ENCODE peak calls at places on chromosomes 11 and 22, in eight cellular contexts. One of them, this sample, is unnamed.

GRCh38 chr11:117071344-117071787 is 26.9 kb downstream of the SIK3 start:
- DNase-seq in GM04503: no peak
- DNase-seq in stimulated activated CD4-positive, alpha-beta T cell treated with anti-CD3 and anti-CD28 coated beads, Interleukin-1b, Interleukin-23, amount 100 ng/mL, for 24 hours: no peak
- DNase-seq in iris pigment epithelial cell: peak
- DNase-seq in activated CD8-positive, alpha-beta memory T cell treated with anti-CD3 and anti-CD28 coated beads, Interleukin-2, amount 50 U/mL, for 4 hours: no peak
- DNase-seq in SW480: no peak
- DNase-seq in NCI-H524 treated with DMSO at 0.1 percent for 48 hours: no peak
- DNase-seq in Peyer's patch: no peak
- DNase-seq in this sample: no peak

GRCh38 chr11:1226981-1227550 is 4.2 kb downstream of the MUC5B start:
- DNase-seq in GM04503: no peak
- DNase-seq in stimulated activated CD4-positive, alpha-beta T cell treated with anti-CD3 and anti-CD28 coated beads, Interleukin-1b, Interleukin-23, amount 100 ng/mL, for 24 hours: no peak
- DNase-seq in iris pigment epithelial cell: peak
- DNase-seq in activated CD8-positive, alpha-beta memory T cell treated with anti-CD3 and anti-CD28 coated beads, Interleukin-2, amount 50 U/mL, for 4 hours: no peak
- DNase-seq in SW480: no peak
- DNase-seq in NCI-H524 treated with DMSO at 0.1 percent for 48 hours: no peak
- DNase-seq in Peyer's patch: no peak
- DNase-seq in this sample: no peak

GRCh38 chr22:38697055-38697980 is 3.4 kb downstream of the JOSD1 start:
- DNase-seq in GM04503: no peak
- DNase-seq in stimulated activated CD4-positive, alpha-beta T cell treated with anti-CD3 and anti-CD28 coated beads, Interleukin-1b, Interleukin-23, amount 100 ng/mL, for 24 hours: no peak
- DNase-seq in iris pigment epithelial cell: peak
- DNase-seq in activated CD8-positive, alpha-beta memory T cell treated with anti-CD3 and anti-CD28 coated beads, Interleukin-2, amount 50 U/mL, for 4 hours: no peak
- DNase-seq in SW480: no peak
- DNase-seq in NCI-H524 treated with DMSO at 0.1 percent for 48 hours: no peak
- DNase-seq in Peyer's patch: no peak
- DNase-seq in this sample: no peak

GRCh38 chr11:47181271-47181670 is 4.6 kb upstream of the ARFGAP2 start:
- DNase-seq in GM04503: no peak
- DNase-seq in stimulated activated CD4-positive, alpha-beta T cell treated with anti-CD3 and anti-CD28 coated beads, Interleukin-1b, Interleukin-23, amount 100 ng/mL, for 24 hours: no peak
- DNase-seq in iris pigment epithelial cell: no peak
- DNase-seq in activated CD8-positive, alpha-beta memory T cell treated with anti-CD3 and anti-CD28 coated beads, Interleukin-2, amount 50 U/mL, for 4 hours: no peak
- DNase-seq in SW480: no peak
- DNase-seq in NCI-H524 treated with DMSO at 0.1 percent for 48 hours: no peak
- DNase-seq in Peyer's patch: no peak
- DNase-seq in this sample: no peak

GRCh38 chr11:85137597-85137996 is 489.5 kb downstream of the DLG2 start:
- DNase-seq in GM04503: no peak
- DNase-seq in stimulated activated CD4-positive, alpha-beta T cell treated with anti-CD3 and anti-CD28 coated beads, Interleukin-1b, Interleukin-23, amount 100 ng/mL, for 24 hours: no peak
- DNase-seq in iris pigment epithelial cell: no peak
- DNase-seq in activated CD8-positive, alpha-beta memory T cell treated with anti-CD3 and anti-CD28 coated beads, Interleukin-2, amount 50 U/mL, for 4 hours: no peak
- DNase-seq in SW480: no peak
- DNase-seq in NCI-H524 treated with DMSO at 0.1 percent for 48 hours: no peak
- DNase-seq in Peyer's patch: no peak
- DNase-seq in this sample: no peak

GRCh38 chr22:36221799-36222751 is 17.3 kb downstream of the APOL2 start:
- DNase-seq in GM04503: no peak
- DNase-seq in stimulated activated CD4-positive, alpha-beta T cell treated with anti-CD3 and anti-CD28 coated beads, Interleukin-1b, Interleukin-23, amount 100 ng/mL, for 24 hours: peak
- DNase-seq in iris pigment epithelial cell: peak
- DNase-seq in activated CD8-positive, alpha-beta memory T cell treated with anti-CD3 and anti-CD28 coated beads, Interleukin-2, amount 50 U/mL, for 4 hours: peak
- DNase-seq in SW480: peak
- DNase-seq in NCI-H524 treated with DMSO at 0.1 percent for 48 hours: no peak
- DNase-seq in Peyer's patch: peak
- DNase-seq in this sample: no peak

GRCh38 chr11:46712874-46713576 is 6.0 kb upstream of the F2 start:
- DNase-seq in GM04503: no peak
- DNase-seq in stimulated activated CD4-positive, alpha-beta T cell treated with anti-CD3 and anti-CD28 coated beads, Interleukin-1b, Interleukin-23, amount 100 ng/mL, for 24 hours: no peak
- DNase-seq in iris pigment epithelial cell: no peak
- DNase-seq in activated CD8-positive, alpha-beta memory T cell treated with anti-CD3 and anti-CD28 coated beads, Interleukin-2, amount 50 U/mL, for 4 hours: no peak
- DNase-seq in SW480: no peak
- DNase-seq in NCI-H524 treated with DMSO at 0.1 percent for 48 hours: no peak
- DNase-seq in Peyer's patch: no peak
- DNase-seq in this sample: no peak

GRCh38 chr11:70071996-70072395 is 6.1 kb upstream of the ANO1 start:
- DNase-seq in GM04503: no peak
- DNase-seq in stimulated activated CD4-positive, alpha-beta T cell treated with anti-CD3 and anti-CD28 coated beads, Interleukin-1b, Interleukin-23, amount 100 ng/mL, for 24 hours: no peak
- DNase-seq in iris pigment epithelial cell: no peak
- DNase-seq in activated CD8-positive, alpha-beta memory T cell treated with anti-CD3 and anti-CD28 coated beads, Interleukin-2, amount 50 U/mL, for 4 hours: no peak
- DNase-seq in SW480: no peak
- DNase-seq in NCI-H524 treated with DMSO at 0.1 percent for 48 hours: no peak
- DNase-seq in Peyer's patch: no peak
- DNase-seq in this sample: no peak

GRCh38 chr11:63985812-63986155 is 454 bp upstream of the OTUB1 start:
- DNase-seq in GM04503: no peak
- DNase-seq in stimulated activated CD4-positive, alpha-beta T cell treated with anti-CD3 and anti-CD28 coated beads, Interleukin-1b, Interleukin-23, amount 100 ng/mL, for 24 hours: no peak
- DNase-seq in iris pigment epithelial cell: no peak
- DNase-seq in activated CD8-positive, alpha-beta memory T cell treated with anti-CD3 and anti-CD28 coated beads, Interleukin-2, amount 50 U/mL, for 4 hours: peak
- DNase-seq in SW480: no peak
- DNase-seq in NCI-H524 treated with DMSO at 0.1 percent for 48 hours: no peak
- DNase-seq in Peyer's patch: peak
- DNase-seq in this sample: no peak

GRCh38 chr11:19756675-19757475 is 44.2 kb downstream of the NAV2 start:
- DNase-seq in GM04503: peak
- DNase-seq in stimulated activated CD4-positive, alpha-beta T cell treated with anti-CD3 and anti-CD28 coated beads, Interleukin-1b, Interleukin-23, amount 100 ng/mL, for 24 hours: no peak
- DNase-seq in iris pigment epithelial cell: no peak
- DNase-seq in activated CD8-positive, alpha-beta memory T cell treated with anti-CD3 and anti-CD28 coated beads, Interleukin-2, amount 50 U/mL, for 4 hours: no peak
- DNase-seq in SW480: no peak
- DNase-seq in NCI-H524 treated with DMSO at 0.1 percent for 48 hours: no peak
- DNase-seq in Peyer's patch: no peak
- DNase-seq in this sample: no peak

GRCh38 chr11:100619484-100619883 is 67.6 kb upstream of the ARHGAP42 start:
- DNase-seq in GM04503: no peak
- DNase-seq in stimulated activated CD4-positive, alpha-beta T cell treated with anti-CD3 and anti-CD28 coated beads, Interleukin-1b, Interleukin-23, amount 100 ng/mL, for 24 hours: no peak
- DNase-seq in iris pigment epithelial cell: peak
- DNase-seq in activated CD8-positive, alpha-beta memory T cell treated with anti-CD3 and anti-CD28 coated beads, Interleukin-2, amount 50 U/mL, for 4 hours: no peak
- DNase-seq in SW480: no peak
- DNase-seq in NCI-H524 treated with DMSO at 0.1 percent for 48 hours: no peak
- DNase-seq in Peyer's patch: no peak
- DNase-seq in this sample: no peak

GRCh38 chr11:92296138-92296515 is 71.5 kb downstream of the FAT3 start:
- DNase-seq in GM04503: peak
- DNase-seq in stimulated activated CD4-positive, alpha-beta T cell treated with anti-CD3 and anti-CD28 coated beads, Interleukin-1b, Interleukin-23, amount 100 ng/mL, for 24 hours: no peak
- DNase-seq in iris pigment epithelial cell: peak
- DNase-seq in activated CD8-positive, alpha-beta memory T cell treated with anti-CD3 and anti-CD28 coated beads, Interleukin-2, amount 50 U/mL, for 4 hours: no peak
- DNase-seq in SW480: no peak
- DNase-seq in NCI-H524 treated with DMSO at 0.1 percent for 48 hours: no peak
- DNase-seq in Peyer's patch: no peak
- DNase-seq in this sample: no peak

GRCh38 chr22:19565382-19565902 is 41.2 kb upstream of the CLDN5 start:
- DNase-seq in GM04503: no peak
- DNase-seq in stimulated activated CD4-positive, alpha-beta T cell treated with anti-CD3 and anti-CD28 coated beads, Interleukin-1b, Interleukin-23, amount 100 ng/mL, for 24 hours: no peak
- DNase-seq in iris pigment epithelial cell: no peak
- DNase-seq in activated CD8-positive, alpha-beta memory T cell treated with anti-CD3 and anti-CD28 coated beads, Interleukin-2, amount 50 U/mL, for 4 hours: no peak
- DNase-seq in SW480: no peak
- DNase-seq in NCI-H524 treated with DMSO at 0.1 percent for 48 hours: no peak
- DNase-seq in Peyer's patch: no peak
- DNase-seq in this sample: no peak

GRCh38 chr22:46749682-46750529 is 11.9 kb upstream of the CERK start:
- DNase-seq in GM04503: no peak
- DNase-seq in stimulated activated CD4-positive, alpha-beta T cell treated with anti-CD3 and anti-CD28 coated beads, Interleukin-1b, Interleukin-23, amount 100 ng/mL, for 24 hours: no peak
- DNase-seq in iris pigment epithelial cell: no peak
- DNase-seq in activated CD8-positive, alpha-beta memory T cell treated with anti-CD3 and anti-CD28 coated beads, Interleukin-2, amount 50 U/mL, for 4 hours: no peak
- DNase-seq in SW480: no peak
- DNase-seq in NCI-H524 treated with DMSO at 0.1 percent for 48 hours: no peak
- DNase-seq in Peyer's patch: no peak
- DNase-seq in this sample: no peak

GRCh38 chr11:129593098-129593497 is 217.4 kb downstream of the BARX2 start:
- DNase-seq in GM04503: no peak
- DNase-seq in stimulated activated CD4-positive, alpha-beta T cell treated with anti-CD3 and anti-CD28 coated beads, Interleukin-1b, Interleukin-23, amount 100 ng/mL, for 24 hours: no peak
- DNase-seq in iris pigment epithelial cell: no peak
- DNase-seq in activated CD8-positive, alpha-beta memory T cell treated with anti-CD3 and anti-CD28 coated beads, Interleukin-2, amount 50 U/mL, for 4 hours: no peak
- DNase-seq in SW480: peak
- DNase-seq in NCI-H524 treated with DMSO at 0.1 percent for 48 hours: no peak
- DNase-seq in Peyer's patch: no peak
- DNase-seq in this sample: no peak

GRCh38 chr11:29328961-29329441 is 687.8 kb downstream of the KCNA4 start:
- DNase-seq in GM04503: no peak
- DNase-seq in stimulated activated CD4-positive, alpha-beta T cell treated with anti-CD3 and anti-CD28 coated beads, Interleukin-1b, Interleukin-23, amount 100 ng/mL, for 24 hours: no peak
- DNase-seq in iris pigment epithelial cell: peak
- DNase-seq in activated CD8-positive, alpha-beta memory T cell treated with anti-CD3 and anti-CD28 coated beads, Interleukin-2, amount 50 U/mL, for 4 hours: no peak
- DNase-seq in SW480: peak
- DNase-seq in NCI-H524 treated with DMSO at 0.1 percent for 48 hours: peak
- DNase-seq in Peyer's patch: no peak
- DNase-seq in this sample: no peak

GRCh38 chr11:44963948-44964347 is 13.3 kb upstream of the TP53I11 start:
- DNase-seq in GM04503: no peak
- DNase-seq in stimulated activated CD4-positive, alpha-beta T cell treated with anti-CD3 and anti-CD28 coated beads, Interleukin-1b, Interleukin-23, amount 100 ng/mL, for 24 hours: no peak
- DNase-seq in iris pigment epithelial cell: no peak
- DNase-seq in activated CD8-positive, alpha-beta memory T cell treated with anti-CD3 and anti-CD28 coated beads, Interleukin-2, amount 50 U/mL, for 4 hours: no peak
- DNase-seq in SW480: no peak
- DNase-seq in NCI-H524 treated with DMSO at 0.1 percent for 48 hours: no peak
- DNase-seq in Peyer's patch: no peak
- DNase-seq in this sample: no peak

GRCh38 chr22:20833225-20833665 is 25.4 kb downstream of the PI4KA start:
- DNase-seq in GM04503: no peak
- DNase-seq in stimulated activated CD4-positive, alpha-beta T cell treated with anti-CD3 and anti-CD28 coated beads, Interleukin-1b, Interleukin-23, amount 100 ng/mL, for 24 hours: no peak
- DNase-seq in iris pigment epithelial cell: no peak
- DNase-seq in activated CD8-positive, alpha-beta memory T cell treated with anti-CD3 and anti-CD28 coated beads, Interleukin-2, amount 50 U/mL, for 4 hours: no peak
- DNase-seq in SW480: no peak
- DNase-seq in NCI-H524 treated with DMSO at 0.1 percent for 48 hours: no peak
- DNase-seq in Peyer's patch: no peak
- DNase-seq in this sample: no peak

GRCh38 chr22:28016781-28017557 is 97.9 kb upstream of the PITPNB start:
- DNase-seq in GM04503: no peak
- DNase-seq in stimulated activated CD4-positive, alpha-beta T cell treated with anti-CD3 and anti-CD28 coated beads, Interleukin-1b, Interleukin-23, amount 100 ng/mL, for 24 hours: no peak
- DNase-seq in iris pigment epithelial cell: no peak
- DNase-seq in activated CD8-positive, alpha-beta memory T cell treated with anti-CD3 and anti-CD28 coated beads, Interleukin-2, amount 50 U/mL, for 4 hours: peak
- DNase-seq in SW480: no peak
- DNase-seq in NCI-H524 treated with DMSO at 0.1 percent for 48 hours: no peak
- DNase-seq in Peyer's patch: no peak
- DNase-seq in this sample: no peak

GRCh38 chr11:18132341-18132740 is at the start of gene MRGPRX3:
- DNase-seq in GM04503: no peak
- DNase-seq in stimulated activated CD4-positive, alpha-beta T cell treated with anti-CD3 and anti-CD28 coated beads, Interleukin-1b, Interleukin-23, amount 100 ng/mL, for 24 hours: no peak
- DNase-seq in iris pigment epithelial cell: peak
- DNase-seq in activated CD8-positive, alpha-beta memory T cell treated with anti-CD3 and anti-CD28 coated beads, Interleukin-2, amount 50 U/mL, for 4 hours: no peak
- DNase-seq in SW480: no peak
- DNase-seq in NCI-H524 treated with DMSO at 0.1 percent for 48 hours: no peak
- DNase-seq in Peyer's patch: no peak
- DNase-seq in this sample: no peak

GRCh38 chr11:13963169-13963948 is 836 bp downstream of the SPON1 start:
- DNase-seq in GM04503: no peak
- DNase-seq in stimulated activated CD4-positive, alpha-beta T cell treated with anti-CD3 and anti-CD28 coated beads, Interleukin-1b, Interleukin-23, amount 100 ng/mL, for 24 hours: no peak
- DNase-seq in iris pigment epithelial cell: no peak
- DNase-seq in activated CD8-positive, alpha-beta memory T cell treated with anti-CD3 and anti-CD28 coated beads, Interleukin-2, amount 50 U/mL, for 4 hours: no peak
- DNase-seq in SW480: no peak
- DNase-seq in NCI-H524 treated with DMSO at 0.1 percent for 48 hours: no peak
- DNase-seq in Peyer's patch: no peak
- DNase-seq in this sample: no peak

GRCh38 chr11:73426184-73426845 is 50.1 kb downstream of the RELT start:
- DNase-seq in GM04503: peak
- DNase-seq in stimulated activated CD4-positive, alpha-beta T cell treated with anti-CD3 and anti-CD28 coated beads, Interleukin-1b, Interleukin-23, amount 100 ng/mL, for 24 hours: no peak
- DNase-seq in iris pigment epithelial cell: no peak
- DNase-seq in activated CD8-positive, alpha-beta memory T cell treated with anti-CD3 and anti-CD28 coated beads, Interleukin-2, amount 50 U/mL, for 4 hours: no peak
- DNase-seq in SW480: no peak
- DNase-seq in NCI-H524 treated with DMSO at 0.1 percent for 48 hours: no peak
- DNase-seq in Peyer's patch: no peak
- DNase-seq in this sample: no peak

GRCh38 chr11:69173925-69174591 is 18.3 kb downstream of the SMIM38 start:
- DNase-seq in GM04503: peak
- DNase-seq in stimulated activated CD4-positive, alpha-beta T cell treated with anti-CD3 and anti-CD28 coated beads, Interleukin-1b, Interleukin-23, amount 100 ng/mL, for 24 hours: no peak
- DNase-seq in iris pigment epithelial cell: peak
- DNase-seq in activated CD8-positive, alpha-beta memory T cell treated with anti-CD3 and anti-CD28 coated beads, Interleukin-2, amount 50 U/mL, for 4 hours: no peak
- DNase-seq in SW480: no peak
- DNase-seq in NCI-H524 treated with DMSO at 0.1 percent for 48 hours: no peak
- DNase-seq in Peyer's patch: no peak
- DNase-seq in this sample: no peak

GRCh38 chr11:93541884-93542752 is 1.1 kb downstream of the SMCO4 start:
- DNase-seq in GM04503: no peak
- DNase-seq in stimulated activated CD4-positive, alpha-beta T cell treated with anti-CD3 and anti-CD28 coated beads, Interleukin-1b, Interleukin-23, amount 100 ng/mL, for 24 hours: no peak
- DNase-seq in iris pigment epithelial cell: peak
- DNase-seq in activated CD8-positive, alpha-beta memory T cell treated with anti-CD3 and anti-CD28 coated beads, Interleukin-2, amount 50 U/mL, for 4 hours: peak
- DNase-seq in SW480: peak
- DNase-seq in NCI-H524 treated with DMSO at 0.1 percent for 48 hours: no peak
- DNase-seq in Peyer's patch: peak
- DNase-seq in this sample: no peak

GRCh38 chr11:34819740-34820482 is 96.3 kb downstream of the APIP start:
- DNase-seq in GM04503: no peak
- DNase-seq in stimulated activated CD4-positive, alpha-beta T cell treated with anti-CD3 and anti-CD28 coated beads, Interleukin-1b, Interleukin-23, amount 100 ng/mL, for 24 hours: no peak
- DNase-seq in iris pigment epithelial cell: no peak
- DNase-seq in activated CD8-positive, alpha-beta memory T cell treated with anti-CD3 and anti-CD28 coated beads, Interleukin-2, amount 50 U/mL, for 4 hours: no peak
- DNase-seq in SW480: no peak
- DNase-seq in NCI-H524 treated with DMSO at 0.1 percent for 48 hours: no peak
- DNase-seq in Peyer's patch: no peak
- DNase-seq in this sample: no peak

GRCh38 chr11:20360650-20361049 is 2.9 kb upstream of the HTATIP2 start:
- DNase-seq in GM04503: no peak
- DNase-seq in stimulated activated CD4-positive, alpha-beta T cell treated with anti-CD3 and anti-CD28 coated beads, Interleukin-1b, Interleukin-23, amount 100 ng/mL, for 24 hours: no peak
- DNase-seq in iris pigment epithelial cell: peak
- DNase-seq in activated CD8-positive, alpha-beta memory T cell treated with anti-CD3 and anti-CD28 coated beads, Interleukin-2, amount 50 U/mL, for 4 hours: no peak
- DNase-seq in SW480: peak
- DNase-seq in NCI-H524 treated with DMSO at 0.1 percent for 48 hours: no peak
- DNase-seq in Peyer's patch: peak
- DNase-seq in this sample: no peak

GRCh38 chr22:45535400-45535799 is 32.7 kb downstream of the FBLN1 start:
- DNase-seq in GM04503: no peak
- DNase-seq in stimulated activated CD4-positive, alpha-beta T cell treated with anti-CD3 and anti-CD28 coated beads, Interleukin-1b, Interleukin-23, amount 100 ng/mL, for 24 hours: no peak
- DNase-seq in iris pigment epithelial cell: no peak
- DNase-seq in activated CD8-positive, alpha-beta memory T cell treated with anti-CD3 and anti-CD28 coated beads, Interleukin-2, amount 50 U/mL, for 4 hours: no peak
- DNase-seq in SW480: no peak
- DNase-seq in NCI-H524 treated with DMSO at 0.1 percent for 48 hours: no peak
- DNase-seq in Peyer's patch: no peak
- DNase-seq in this sample: no peak

GRCh38 chr11:64219354-64219684 is 6.7 kb downstream of the TRPT1 start:
- DNase-seq in GM04503: no peak
- DNase-seq in stimulated activated CD4-positive, alpha-beta T cell treated with anti-CD3 and anti-CD28 coated beads, Interleukin-1b, Interleukin-23, amount 100 ng/mL, for 24 hours: no peak
- DNase-seq in iris pigment epithelial cell: no peak
- DNase-seq in activated CD8-positive, alpha-beta memory T cell treated with anti-CD3 and anti-CD28 coated beads, Interleukin-2, amount 50 U/mL, for 4 hours: no peak
- DNase-seq in SW480: no peak
- DNase-seq in NCI-H524 treated with DMSO at 0.1 percent for 48 hours: no peak
- DNase-seq in Peyer's patch: no peak
- DNase-seq in this sample: no peak

GRCh38 chr22:20424937-20425587 is 12.6 kb downstream of the SCARF2 start:
- DNase-seq in GM04503: no peak
- DNase-seq in stimulated activated CD4-positive, alpha-beta T cell treated with anti-CD3 and anti-CD28 coated beads, Interleukin-1b, Interleukin-23, amount 100 ng/mL, for 24 hours: no peak
- DNase-seq in iris pigment epithelial cell: no peak
- DNase-seq in activated CD8-positive, alpha-beta memory T cell treated with anti-CD3 and anti-CD28 coated beads, Interleukin-2, amount 50 U/mL, for 4 hours: no peak
- DNase-seq in SW480: no peak
- DNase-seq in NCI-H524 treated with DMSO at 0.1 percent for 48 hours: no peak
- DNase-seq in Peyer's patch: no peak
- DNase-seq in this sample: no peak

GRCh38 chr22:48577014-48577690 is 1250.5 kb downstream of the BRD1 start:
- DNase-seq in GM04503: no peak
- DNase-seq in stimulated activated CD4-positive, alpha-beta T cell treated with anti-CD3 and anti-CD28 coated beads, Interleukin-1b, Interleukin-23, amount 100 ng/mL, for 24 hours: no peak
- DNase-seq in iris pigment epithelial cell: no peak
- DNase-seq in activated CD8-positive, alpha-beta memory T cell treated with anti-CD3 and anti-CD28 coated beads, Interleukin-2, amount 50 U/mL, for 4 hours: no peak
- DNase-seq in SW480: no peak
- DNase-seq in NCI-H524 treated with DMSO at 0.1 percent for 48 hours: no peak
- DNase-seq in Peyer's patch: no peak
- DNase-seq in this sample: no peak

GRCh38 chr11:76239483-76240142 is 33.3 kb upstream of the WNT11 start:
- DNase-seq in GM04503: no peak
- DNase-seq in stimulated activated CD4-positive, alpha-beta T cell treated with anti-CD3 and anti-CD28 coated beads, Interleukin-1b, Interleukin-23, amount 100 ng/mL, for 24 hours: no peak
- DNase-seq in iris pigment epithelial cell: no peak
- DNase-seq in activated CD8-positive, alpha-beta memory T cell treated with anti-CD3 and anti-CD28 coated beads, Interleukin-2, amount 50 U/mL, for 4 hours: no peak
- DNase-seq in SW480: no peak
- DNase-seq in NCI-H524 treated with DMSO at 0.1 percent for 48 hours: no peak
- DNase-seq in Peyer's patch: no peak
- DNase-seq in this sample: no peak

GRCh38 chr22:49417326-49417725 is 410.3 kb downstream of the BRD1 start:
- DNase-seq in GM04503: no peak
- DNase-seq in stimulated activated CD4-positive, alpha-beta T cell treated with anti-CD3 and anti-CD28 coated beads, Interleukin-1b, Interleukin-23, amount 100 ng/mL, for 24 hours: no peak
- DNase-seq in iris pigment epithelial cell: no peak
- DNase-seq in activated CD8-positive, alpha-beta memory T cell treated with anti-CD3 and anti-CD28 coated beads, Interleukin-2, amount 50 U/mL, for 4 hours: no peak
- DNase-seq in SW480: no peak
- DNase-seq in NCI-H524 treated with DMSO at 0.1 percent for 48 hours: no peak
- DNase-seq in Peyer's patch: no peak
- DNase-seq in this sample: no peak

GRCh38 chr11:125102544-125102943 is 8.9 kb downstream of the TMEM218 start:
- DNase-seq in GM04503: no peak
- DNase-seq in stimulated activated CD4-positive, alpha-beta T cell treated with anti-CD3 and anti-CD28 coated beads, Interleukin-1b, Interleukin-23, amount 100 ng/mL, for 24 hours: no peak
- DNase-seq in iris pigment epithelial cell: peak
- DNase-seq in activated CD8-positive, alpha-beta memory T cell treated with anti-CD3 and anti-CD28 coated beads, Interleukin-2, amount 50 U/mL, for 4 hours: no peak
- DNase-seq in SW480: no peak
- DNase-seq in NCI-H524 treated with DMSO at 0.1 percent for 48 hours: no peak
- DNase-seq in Peyer's patch: no peak
- DNase-seq in this sample: no peak

GRCh38 chr22:50606126-50606525 is 5.5 kb downstream of the MAPK8IP2 start:
- DNase-seq in GM04503: no peak
- DNase-seq in stimulated activated CD4-positive, alpha-beta T cell treated with anti-CD3 and anti-CD28 coated beads, Interleukin-1b, Interleukin-23, amount 100 ng/mL, for 24 hours: no peak
- DNase-seq in iris pigment epithelial cell: no peak
- DNase-seq in activated CD8-positive, alpha-beta memory T cell treated with anti-CD3 and anti-CD28 coated beads, Interleukin-2, amount 50 U/mL, for 4 hours: no peak
- DNase-seq in SW480: no peak
- DNase-seq in NCI-H524 treated with DMSO at 0.1 percent for 48 hours: no peak
- DNase-seq in Peyer's patch: no peak
- DNase-seq in this sample: no peak